ENCODE peak calls at places on chromosomes 4 and X, in eight cellular contexts. One of them, this sample, is unnamed.

GRCh38 chr4:36128689-36129088 is 115.6 kb downstream of the ARAP2 start:
- DNase-seq in esophagus squamous epithelium: no peak
- DNase-seq in Panc1: no peak
- DNase-seq in transverse colon: no peak
- DNase-seq in body of pancreas: no peak
- DNase-seq in thyroid gland: no peak
- DNase-seq in SK-N-SH: no peak
- DNase-seq in left ventricle myocardium inferior: no peak
- DNase-seq in this sample: no peak

GRCh38 chrX:130680164-130681035 is 222.6 kb downstream of the ENOX2 start:
- DNase-seq in esophagus squamous epithelium: no peak
- DNase-seq in Panc1: no peak
- DNase-seq in transverse colon: no peak
- DNase-seq in body of pancreas: peak; percentile 28
- DNase-seq in thyroid gland: peak; percentile 4
- DNase-seq in SK-N-SH: no peak
- DNase-seq in left ventricle myocardium inferior: no peak
- DNase-seq in this sample: no peak

GRCh38 chr4:20256381-20256881 is 4.7 kb downstream of the SLIT2 start:
- DNase-seq in esophagus squamous epithelium: no peak
- DNase-seq in Panc1: no peak
- DNase-seq in transverse colon: no peak
- DNase-seq in body of pancreas: no peak
- DNase-seq in thyroid gland: no peak
- DNase-seq in SK-N-SH: no peak
- DNase-seq in left ventricle myocardium inferior: no peak
- DNase-seq in this sample: no peak

GRCh38 chrX:124239911-124240310 is 92.5 kb upstream of the TEX13D start:
- DNase-seq in esophagus squamous epithelium: no peak
- DNase-seq in Panc1: no peak
- DNase-seq in transverse colon: no peak
- DNase-seq in body of pancreas: no peak
- DNase-seq in thyroid gland: no peak
- DNase-seq in SK-N-SH: no peak
- DNase-seq in left ventricle myocardium inferior: no peak
- DNase-seq in this sample: no peak

GRCh38 chr4:98688416-98689290 is 30.2 kb upstream of the TSPAN5 start:
- DNase-seq in esophagus squamous epithelium: no peak
- DNase-seq in Panc1: peak; percentile 30
- DNase-seq in transverse colon: no peak
- DNase-seq in body of pancreas: no peak
- DNase-seq in thyroid gland: no peak
- DNase-seq in SK-N-SH: peak; percentile 29
- DNase-seq in left ventricle myocardium inferior: no peak
- DNase-seq in this sample: no peak

GRCh38 chrX:43644124-43644701 is 11.9 kb upstream of the MAOA start:
- DNase-seq in esophagus squamous epithelium: no peak
- DNase-seq in Panc1: no peak
- DNase-seq in transverse colon: no peak
- DNase-seq in body of pancreas: no peak
- DNase-seq in thyroid gland: no peak
- DNase-seq in SK-N-SH: no peak
- DNase-seq in left ventricle myocardium inferior: no peak
- DNase-seq in this sample: no peak

GRCh38 chr4:38308728-38309315 is 348.6 kb downstream of the PTTG2 start:
- DNase-seq in esophagus squamous epithelium: no peak
- DNase-seq in Panc1: no peak
- DNase-seq in transverse colon: no peak
- DNase-seq in body of pancreas: no peak
- DNase-seq in thyroid gland: no peak
- DNase-seq in SK-N-SH: no peak
- DNase-seq in left ventricle myocardium inferior: no peak
- DNase-seq in this sample: no peak

GRCh38 chrX:38891641-38892413 is 90.6 kb downstream of the MID1IP1 start:
- DNase-seq in esophagus squamous epithelium: no peak
- DNase-seq in Panc1: no peak
- DNase-seq in transverse colon: no peak
- DNase-seq in body of pancreas: no peak
- DNase-seq in thyroid gland: no peak
- DNase-seq in SK-N-SH: no peak
- DNase-seq in left ventricle myocardium inferior: no peak
- DNase-seq in this sample: no peak

GRCh38 chrX:68705986-68706385 is 58.5 kb downstream of the STARD8 start:
- DNase-seq in esophagus squamous epithelium: no peak
- DNase-seq in Panc1: no peak
- DNase-seq in transverse colon: no peak
- DNase-seq in body of pancreas: no peak
- DNase-seq in thyroid gland: no peak
- DNase-seq in SK-N-SH: no peak
- DNase-seq in left ventricle myocardium inferior: no peak
- DNase-seq in this sample: no peak

GRCh38 chrX:16785247-16786138 is 773 bp upstream of the TXLNG start:
- DNase-seq in esophagus squamous epithelium: no peak
- DNase-seq in Panc1: no peak
- DNase-seq in transverse colon: peak; percentile 46
- DNase-seq in body of pancreas: peak; percentile 39
- DNase-seq in thyroid gland: peak; percentile 20
- DNase-seq in SK-N-SH: peak; percentile 27
- DNase-seq in left ventricle myocardium inferior: no peak
- DNase-seq in this sample: peak; percentile 10

GRCh38 chr4:114384629-114385028 is 214.0 kb upstream of the UGT8 start:
- DNase-seq in esophagus squamous epithelium: no peak
- DNase-seq in Panc1: no peak
- DNase-seq in transverse colon: no peak
- DNase-seq in body of pancreas: no peak
- DNase-seq in thyroid gland: no peak
- DNase-seq in SK-N-SH: peak; percentile 29
- DNase-seq in left ventricle myocardium inferior: no peak
- DNase-seq in this sample: no peak

GRCh38 chr4:77045490-77045889 is 30.3 kb downstream of the CCNI start:
- DNase-seq in esophagus squamous epithelium: no peak
- DNase-seq in Panc1: no peak
- DNase-seq in transverse colon: no peak
- DNase-seq in body of pancreas: no peak
- DNase-seq in thyroid gland: no peak
- DNase-seq in SK-N-SH: no peak
- DNase-seq in left ventricle myocardium inferior: no peak
- DNase-seq in this sample: no peak

GRCh38 chrX:119489212-119490074 is 21.2 kb downstream of the SLC25A5 start:
- DNase-seq in esophagus squamous epithelium: no peak
- DNase-seq in Panc1: no peak
- DNase-seq in transverse colon: no peak
- DNase-seq in body of pancreas: no peak
- DNase-seq in thyroid gland: no peak
- DNase-seq in SK-N-SH: no peak
- DNase-seq in left ventricle myocardium inferior: no peak
- DNase-seq in this sample: no peak
- TF ChIP-seq CTCF in esophagus squamous epithelium: no peak
- TF ChIP-seq CTCF in Panc1: no peak
- TF ChIP-seq CTCF in transverse colon: no peak
- TF ChIP-seq CTCF in body of pancreas: no peak
- TF ChIP-seq CTCF in thyroid gland: no peak
- TF ChIP-seq CTCF in SK-N-SH: no peak
- TF ChIP-seq CTCF in left ventricle myocardium inferior: no peak
- TF ChIP-seq CTCF in this sample: no peak

DNA sequence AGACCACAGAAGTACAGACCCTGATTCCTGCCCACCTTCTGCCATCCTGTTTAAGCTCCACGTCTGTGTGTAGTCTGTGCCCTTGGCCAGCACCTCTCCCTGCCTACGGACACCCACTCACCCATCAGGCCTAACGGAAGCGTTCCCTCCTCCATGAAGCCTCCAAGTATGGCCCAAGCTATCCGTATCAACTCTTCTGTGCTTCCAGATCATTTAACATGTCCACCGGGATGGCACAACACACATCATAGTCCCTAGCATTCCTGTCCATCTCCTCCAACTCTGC is 11.7 kb downstream of the WDR1 start:
- DNase-seq in esophagus squamous epithelium: no peak
- DNase-seq in Panc1: no peak
- DNase-seq in transverse colon: no peak
- DNase-seq in body of pancreas: no peak
- DNase-seq in thyroid gland: no peak
- DNase-seq in SK-N-SH: no peak
- DNase-seq in left ventricle myocardium inferior: no peak
- DNase-seq in this sample: no peak
- H3K4me1 ChIP-seq in esophagus squamous epithelium: peaks cover 92% of the 10 kb centered on the region
- H3K4me1 ChIP-seq in Panc1: peaks cover 37% of the 10 kb centered on the region
- H3K4me1 ChIP-seq in transverse colon: peaks cover 99% of the 10 kb centered on the region
- H3K4me1 ChIP-seq in body of pancreas: peaks cover 18% of the 10 kb centered on the region
- H3K4me1 ChIP-seq in thyroid gland: peaks cover 88% of the 10 kb centered on the region
- H3K4me1 ChIP-seq in SK-N-SH: peaks cover 31% of the 10 kb centered on the region
- H3K4me1 ChIP-seq in left ventricle myocardium inferior: peaks cover 99% of the 10 kb centered on the region
- H3K4me1 ChIP-seq in this sample: peaks cover 30% of the 10 kb centered on the region

GRCh38 chr4:62512271-62512670 is 1312.1 kb downstream of the ADGRL3 start:
- DNase-seq in esophagus squamous epithelium: no peak
- DNase-seq in Panc1: no peak
- DNase-seq in transverse colon: no peak
- DNase-seq in body of pancreas: no peak
- DNase-seq in thyroid gland: no peak
- DNase-seq in SK-N-SH: no peak
- DNase-seq in left ventricle myocardium inferior: no peak
- DNase-seq in this sample: no peak

DNA sequence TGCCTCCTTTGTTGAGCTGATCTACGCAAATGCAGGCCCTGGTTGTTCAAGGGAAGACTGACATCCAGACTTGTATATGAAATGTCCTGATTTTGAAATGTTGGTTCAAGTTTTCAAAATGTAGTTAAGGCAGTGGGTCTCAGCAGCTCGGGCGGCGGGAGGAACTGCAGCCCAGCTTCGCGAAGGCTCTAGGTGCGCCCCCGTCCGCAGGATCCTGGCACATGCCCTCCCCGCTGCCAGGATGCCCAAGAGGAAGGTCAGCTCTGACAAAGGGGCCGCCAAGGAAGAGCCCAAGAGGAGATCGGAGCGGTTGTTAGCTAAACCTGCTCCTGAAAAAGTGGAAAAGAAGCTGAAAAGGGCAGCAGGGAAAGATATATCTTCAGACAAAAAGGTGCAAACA is 1310.1 kb downstream of the ADGRL3 start:
- DNase-seq in esophagus squamous epithelium: no peak
- DNase-seq in Panc1: no peak
- DNase-seq in transverse colon: no peak
- DNase-seq in body of pancreas: no peak
- DNase-seq in thyroid gland: no peak
- DNase-seq in SK-N-SH: no peak
- DNase-seq in left ventricle myocardium inferior: no peak
- DNase-seq in this sample: no peak
- H3K4me3 ChIP-seq in esophagus squamous epithelium: no peak overlapping the region
- H3K4me3 ChIP-seq in Panc1: no peak overlapping the region
- H3K4me3 ChIP-seq in transverse colon: no peak overlapping the region
- H3K4me3 ChIP-seq in body of pancreas: no peak overlapping the region
- H3K4me3 ChIP-seq in thyroid gland: no peak overlapping the region
- H3K4me3 ChIP-seq in SK-N-SH: no peak overlapping the region
- H3K4me3 ChIP-seq in left ventricle myocardium inferior: no peak overlapping the region
- H3K4me3 ChIP-seq in this sample: no peak overlapping the region

GRCh38 chr4:124710911-124711310 is 1.6 kb downstream of the ANKRD50 start:
- DNase-seq in esophagus squamous epithelium: no peak
- DNase-seq in Panc1: no peak
- DNase-seq in transverse colon: no peak
- DNase-seq in body of pancreas: peak; percentile 14
- DNase-seq in thyroid gland: peak; percentile 61
- DNase-seq in SK-N-SH: no peak
- DNase-seq in left ventricle myocardium inferior: no peak
- DNase-seq in this sample: no peak

GRCh38 chr4:124713213-124713592 is 671 bp upstream of the ANKRD50 start:
- DNase-seq in esophagus squamous epithelium: no peak
- DNase-seq in Panc1: no peak
- DNase-seq in transverse colon: peak; percentile 60
- DNase-seq in body of pancreas: peak; percentile 70
- DNase-seq in thyroid gland: peak; percentile 77
- DNase-seq in SK-N-SH: peak; percentile 76
- DNase-seq in left ventricle myocardium inferior: peak; percentile 70
- DNase-seq in this sample: peak; percentile 13

GRCh38 chr4:124710253-124710849 is 2.2 kb downstream of the ANKRD50 start:
- DNase-seq in esophagus squamous epithelium: no peak
- DNase-seq in Panc1: no peak
- DNase-seq in transverse colon: no peak
- DNase-seq in body of pancreas: no peak
- DNase-seq in thyroid gland: no peak
- DNase-seq in SK-N-SH: no peak
- DNase-seq in left ventricle myocardium inferior: no peak
- DNase-seq in this sample: no peak

GRCh38 chr4:124712417-124713212 is at the start of gene ANKRD50:
- DNase-seq in esophagus squamous epithelium: peak; percentile 15
- DNase-seq in Panc1: no peak
- DNase-seq in transverse colon: peak; percentile 86
- DNase-seq in body of pancreas: peak; percentile 87
- DNase-seq in thyroid gland: peak; percentile 94
- DNase-seq in SK-N-SH: peak; percentile 93
- DNase-seq in left ventricle myocardium inferior: peak; percentile 91
- DNase-seq in this sample: peak; percentile 83

GRCh38 chr4:124711469-124712416 is 789 bp downstream of the ANKRD50 start:
- DNase-seq in esophagus squamous epithelium: peak; percentile 5
- DNase-seq in Panc1: no peak
- DNase-seq in transverse colon: peak; percentile 71
- DNase-seq in body of pancreas: peak; percentile 44
- DNase-seq in thyroid gland: peak; percentile 54
- DNase-seq in SK-N-SH: peak; percentile 88
- DNase-seq in left ventricle myocardium inferior: no peak
- DNase-seq in this sample: peak; percentile 57
- TF ChIP-seq CTCF in esophagus squamous epithelium: no peak
- TF ChIP-seq CTCF in Panc1: peak; percentile 44
- TF ChIP-seq CTCF in transverse colon: no peak
- TF ChIP-seq CTCF in body of pancreas: peak; percentile 23
- TF ChIP-seq CTCF in thyroid gland: peak; percentile 6
- TF ChIP-seq CTCF in SK-N-SH: peak; percentile 38
- TF ChIP-seq CTCF in left ventricle myocardium inferior: no peak
- TF ChIP-seq CTCF in this sample: no peak